ENCODE peak calls at places on chromosomes 11 and 22, in nine cellular contexts. One of them, this sample, is unnamed.

GRCh38 chr22:42895087-42895486 is 38.0 kb upstream of the ARFGAP3 start:
- DNase-seq in M059J: no peak
- DNase-seq in neural crest cell: no peak
- DNase-seq in EL: no peak
- DNase-seq in ACHN: no peak
- DNase-seq in adipocyte: no peak
- DNase-seq in mesendoderm: no peak
- DNase-seq in SHP77: no peak
- DNase-seq in H7: no peak
- DNase-seq in this sample: no peak

GRCh38 chr22:38347181-38347943 is 30.1 kb upstream of the CSNK1E start:
- DNase-seq in M059J: no peak
- DNase-seq in neural crest cell: no peak
- DNase-seq in EL: no peak
- DNase-seq in ACHN: no peak
- DNase-seq in adipocyte: no peak
- DNase-seq in mesendoderm: no peak
- DNase-seq in SHP77: no peak
- DNase-seq in H7: no peak
- DNase-seq in this sample: no peak

GRCh38 chr11:117815262-117815803 is 9.2 kb downstream of the FXYD2 start:
- DNase-seq in M059J: no peak
- DNase-seq in neural crest cell: no peak
- DNase-seq in EL: no peak
- DNase-seq in ACHN: peak; percentile 67
- DNase-seq in adipocyte: no peak
- DNase-seq in mesendoderm: no peak
- DNase-seq in SHP77: no peak
- DNase-seq in H7: no peak
- DNase-seq in this sample: peak; percentile 56

GRCh38 chr11:125797641-125798040 is 9.7 kb downstream of the PATE3 start:
- DNase-seq in M059J: no peak
- DNase-seq in neural crest cell: no peak
- DNase-seq in EL: no peak
- DNase-seq in ACHN: no peak
- DNase-seq in adipocyte: no peak
- DNase-seq in mesendoderm: peak; percentile 55
- DNase-seq in SHP77: no peak
- DNase-seq in H7: peak; percentile 9
- DNase-seq in this sample: no peak

GRCh38 chr22:44658371-44658953 is 43.5 kb upstream of the PRR5 start:
- DNase-seq in M059J: peak; percentile 37
- DNase-seq in neural crest cell: no peak
- DNase-seq in EL: peak; percentile 30
- DNase-seq in ACHN: no peak
- DNase-seq in adipocyte: peak; percentile 93
- DNase-seq in mesendoderm: no peak
- DNase-seq in SHP77: no peak
- DNase-seq in H7: peak; percentile 65
- DNase-seq in this sample: no peak

GRCh38 chr11:93494341-93494740 is 48.9 kb downstream of the SMCO4 start:
- DNase-seq in M059J: peak; percentile 89
- DNase-seq in neural crest cell: no peak
- DNase-seq in EL: no peak
- DNase-seq in ACHN: no peak
- DNase-seq in adipocyte: no peak
- DNase-seq in mesendoderm: no peak
- DNase-seq in SHP77: no peak
- DNase-seq in H7: no peak
- DNase-seq in this sample: no peak

GRCh38 chr11:67354314-67355022 is 1.1 kb upstream of the POLD4 start:
- DNase-seq in M059J: peak; percentile 98
- DNase-seq in neural crest cell: no peak
- DNase-seq in EL: peak; percentile 97
- DNase-seq in ACHN: peak; percentile 90
- DNase-seq in adipocyte: peak; percentile 82
- DNase-seq in mesendoderm: peak; percentile 82
- DNase-seq in SHP77: no peak
- DNase-seq in H7: peak; percentile 46
- DNase-seq in this sample: no peak

GRCh38 chr11:117745346-117745745 is 51.7 kb downstream of the DSCAML1 start:
- DNase-seq in M059J: no peak
- DNase-seq in neural crest cell: no peak
- DNase-seq in EL: no peak
- DNase-seq in ACHN: no peak
- DNase-seq in adipocyte: no peak
- DNase-seq in mesendoderm: no peak
- DNase-seq in SHP77: no peak
- DNase-seq in H7: no peak
- DNase-seq in this sample: no peak

GRCh38 chr11:100445231-100445735 is 241.8 kb upstream of the ARHGAP42 start:
- DNase-seq in M059J: peak; percentile 79
- DNase-seq in neural crest cell: no peak
- DNase-seq in EL: no peak
- DNase-seq in ACHN: peak; percentile 11
- DNase-seq in adipocyte: no peak
- DNase-seq in mesendoderm: peak; percentile 34
- DNase-seq in SHP77: peak; percentile 38
- DNase-seq in H7: peak; percentile 12
- DNase-seq in this sample: no peak

GRCh38 chr11:73359341-73359740 is 16.9 kb upstream of the RELT start:
- DNase-seq in M059J: no peak
- DNase-seq in neural crest cell: no peak
- DNase-seq in EL: peak; percentile 45
- DNase-seq in ACHN: no peak
- DNase-seq in adipocyte: no peak
- DNase-seq in mesendoderm: no peak
- DNase-seq in SHP77: no peak
- DNase-seq in H7: no peak
- DNase-seq in this sample: no peak

GRCh38 chr11:17558025-17558780 is 11.1 kb downstream of the OTOG start:
- DNase-seq in M059J: no peak
- DNase-seq in neural crest cell: no peak
- DNase-seq in EL: no peak
- DNase-seq in ACHN: no peak
- DNase-seq in adipocyte: no peak
- DNase-seq in mesendoderm: no peak
- DNase-seq in SHP77: no peak
- DNase-seq in H7: no peak
- DNase-seq in this sample: no peak

GRCh38 chr11:134223066-134223465 is 701 bp downstream of the NCAPD3 start:
- DNase-seq in M059J: peak; percentile 14
- DNase-seq in neural crest cell: no peak
- DNase-seq in EL: peak; percentile 8
- DNase-seq in ACHN: no peak
- DNase-seq in adipocyte: no peak
- DNase-seq in mesendoderm: no peak
- DNase-seq in SHP77: no peak
- DNase-seq in H7: no peak
- DNase-seq in this sample: no peak

GRCh38 chr22:31951201-31952093 is 7.1 kb downstream of the YWHAH start:
- DNase-seq in M059J: peak; percentile 17
- DNase-seq in neural crest cell: no peak
- DNase-seq in EL: no peak
- DNase-seq in ACHN: no peak
- DNase-seq in adipocyte: no peak
- DNase-seq in mesendoderm: no peak
- DNase-seq in SHP77: no peak
- DNase-seq in H7: no peak
- DNase-seq in this sample: no peak

GRCh38 chr22:29879738-29880137 is 3.2 kb upstream of the MTMR3 start:
- DNase-seq in M059J: peak; percentile 5
- DNase-seq in neural crest cell: no peak
- DNase-seq in EL: peak; percentile 18
- DNase-seq in ACHN: no peak
- DNase-seq in adipocyte: no peak
- DNase-seq in mesendoderm: peak; percentile 59
- DNase-seq in SHP77: no peak
- DNase-seq in H7: no peak
- DNase-seq in this sample: no peak

GRCh38 chr11:70078095-70078795 is at the start of gene ANO1:
- DNase-seq in M059J: no peak
- DNase-seq in neural crest cell: no peak
- DNase-seq in EL: no peak
- DNase-seq in ACHN: no peak
- DNase-seq in adipocyte: peak; percentile 61
- DNase-seq in mesendoderm: no peak
- DNase-seq in SHP77: no peak
- DNase-seq in H7: peak; percentile 88
- DNase-seq in this sample: no peak

GRCh38 chr11:69926376-69927050 is 107.3 kb upstream of the FGF3 start:
- DNase-seq in M059J: no peak
- DNase-seq in neural crest cell: no peak
- DNase-seq in EL: no peak
- DNase-seq in ACHN: no peak
- DNase-seq in adipocyte: no peak
- DNase-seq in mesendoderm: no peak
- DNase-seq in SHP77: no peak
- DNase-seq in H7: no peak
- DNase-seq in this sample: no peak